ENCODE peak calls at places on chromosomes 5 and 9, in six cellular contexts. One of them, this sample, is unnamed.

GRCh38 chr9:102587231-102587630 is 407.9 kb upstream of the CYLC2 start:
- DNase-seq in HL-60: no peak
- DNase-seq in body of pancreas: no peak
- DNase-seq in CD8-positive, alpha-beta T cell: no peak
- DNase-seq in AG04450: no peak
- DNase-seq in breast epithelium: no peak
- DNase-seq in this sample: no peak

GRCh38 chr5:29905626-29906353 is 1287.7 kb upstream of the CDH6 start:
- DNase-seq in body of pancreas: no peak
- DNase-seq in CD8-positive, alpha-beta T cell: no peak
- DNase-seq in breast epithelium: no peak
- DNase-seq in AG04450: no peak
- DNase-seq in HL-60: no peak
- DNase-seq in this sample: no peak

GRCh38 chr9:87873607-87874319 is 8.9 kb upstream of the SPATA31E1 start:
- DNase-seq in body of pancreas: no peak
- DNase-seq in AG04450: no peak
- DNase-seq in CD8-positive, alpha-beta T cell: no peak
- DNase-seq in HL-60: no peak
- DNase-seq in breast epithelium: no peak
- DNase-seq in this sample: no peak

GRCh38 chr9:92679413-92680165 is 9.7 kb upstream of the IPPK start:
- DNase-seq in body of pancreas: no peak
- DNase-seq in CD8-positive, alpha-beta T cell: no peak
- DNase-seq in AG04450: no peak
- DNase-seq in HL-60: no peak
- DNase-seq in breast epithelium: no peak
- DNase-seq in this sample: no peak

GRCh38 chr5:95804765-95805539 is 17.6 kb downstream of the GLRX start:
- DNase-seq in HL-60: no peak
- DNase-seq in body of pancreas: no peak
- DNase-seq in breast epithelium: no peak
- DNase-seq in AG04450: no peak
- DNase-seq in CD8-positive, alpha-beta T cell: no peak
- DNase-seq in this sample: no peak

GRCh38 chr9:128421474-128422010 is 885 bp downstream of the CERCAM start:
- DNase-seq in AG04450: no peak
- DNase-seq in body of pancreas: no peak
- DNase-seq in breast epithelium: no peak
- DNase-seq in HL-60: no peak
- DNase-seq in CD8-positive, alpha-beta T cell: no peak
- DNase-seq in this sample: no peak

GRCh38 chr9:16710888-16711287 is 159.6 kb downstream of the BNC2 start:
- DNase-seq in CD8-positive, alpha-beta T cell: no peak
- DNase-seq in HL-60: no peak
- DNase-seq in AG04450: no peak
- DNase-seq in breast epithelium: no peak
- DNase-seq in body of pancreas: no peak
- DNase-seq in this sample: no peak

GRCh38 chr9:134641989-134642384 is 384 bp downstream of the COL5A1 start:
- DNase-seq in AG04450: no peak
- DNase-seq in CD8-positive, alpha-beta T cell: no peak
- DNase-seq in breast epithelium: no peak
- DNase-seq in body of pancreas: no peak
- DNase-seq in HL-60: no peak
- DNase-seq in this sample: no peak

GRCh38 chr5:163533229-163533628 is 27.8 kb downstream of the MAT2B start:
- DNase-seq in AG04450: no peak
- DNase-seq in breast epithelium: no peak
- DNase-seq in body of pancreas: no peak
- DNase-seq in HL-60: no peak
- DNase-seq in CD8-positive, alpha-beta T cell: no peak
- DNase-seq in this sample: no peak

DNA sequence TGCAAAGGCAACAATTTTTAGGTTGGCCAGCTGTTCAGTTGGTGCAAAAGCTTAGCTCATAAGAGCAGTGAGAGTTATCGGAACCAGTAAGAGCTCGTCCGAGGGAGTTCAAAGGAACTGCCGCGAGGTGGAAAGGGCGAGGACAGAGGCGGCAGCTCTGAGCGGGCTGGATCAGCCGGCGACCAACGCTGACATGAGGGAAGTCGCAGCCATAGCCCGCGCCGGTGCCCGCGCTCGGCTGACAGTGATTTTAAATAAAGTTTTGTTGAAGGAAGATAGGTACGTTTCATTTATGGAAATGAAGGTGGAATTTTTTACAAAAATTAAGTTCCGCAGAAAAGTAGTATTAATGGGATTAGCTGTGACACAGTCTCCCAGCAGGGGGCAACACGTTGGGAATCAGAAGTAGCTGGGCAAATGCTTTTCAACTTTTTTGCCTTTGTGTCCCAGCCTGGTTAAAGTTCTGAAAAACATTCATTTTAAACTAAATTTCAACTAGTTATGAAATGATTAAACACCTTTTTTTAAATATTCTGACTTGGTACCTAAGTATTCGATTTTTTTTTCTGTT is 43.2 kb downstream of the FBXO4 start:
- DNase-seq in breast epithelium: no peak
- DNase-seq in HL-60: no peak
- DNase-seq in AG04450: no peak
- DNase-seq in body of pancreas: no peak
- DNase-seq in CD8-positive, alpha-beta T cell: no peak
- DNase-seq in this sample: no peak
- TF ChIP-seq CTCF in breast epithelium: no peak
- TF ChIP-seq CTCF in HL-60: no peak
- TF ChIP-seq CTCF in AG04450: peak; percentile 24
- TF ChIP-seq CTCF in body of pancreas: no peak
- TF ChIP-seq CTCF in CD8-positive, alpha-beta T cell: no peak
- TF ChIP-seq CTCF in this sample: no peak

GRCh38 chr5:1008451-1009358 is at the start of gene NKD2:
- DNase-seq in HL-60: no peak
- DNase-seq in breast epithelium: peak; percentile 20
- DNase-seq in AG04450: no peak
- DNase-seq in CD8-positive, alpha-beta T cell: peak; percentile 55
- DNase-seq in body of pancreas: no peak
- DNase-seq in this sample: no peak

GRCh38 chr5:1009359-1010180 is 968 bp downstream of the NKD2 start:
- DNase-seq in breast epithelium: peak; percentile 14
- DNase-seq in HL-60: no peak
- DNase-seq in CD8-positive, alpha-beta T cell: no peak
- DNase-seq in body of pancreas: no peak
- DNase-seq in AG04450: no peak
- DNase-seq in this sample: peak; percentile 30

GRCh38 chr5:1011226-1011631 is 2.6 kb downstream of the NKD2 start:
- DNase-seq in HL-60: no peak
- DNase-seq in breast epithelium: no peak
- DNase-seq in AG04450: no peak
- DNase-seq in body of pancreas: peak; percentile 74
- DNase-seq in CD8-positive, alpha-beta T cell: peak; percentile 58
- DNase-seq in this sample: no peak

GRCh38 chr5:1010641-1011046 is 2.0 kb downstream of the NKD2 start:
- DNase-seq in HL-60: no peak
- DNase-seq in body of pancreas: no peak
- DNase-seq in AG04450: no peak
- DNase-seq in breast epithelium: no peak
- DNase-seq in CD8-positive, alpha-beta T cell: no peak
- DNase-seq in this sample: no peak

GRCh38 chr5:1010181-1010510 is 1.5 kb downstream of the NKD2 start:
- DNase-seq in HL-60: no peak
- DNase-seq in AG04450: no peak
- DNase-seq in breast epithelium: no peak
- DNase-seq in body of pancreas: no peak
- DNase-seq in CD8-positive, alpha-beta T cell: no peak
- DNase-seq in this sample: no peak
- H3K27me3 ChIP-seq in HL-60: peaks cover 42% of the 10 kb centered on the region
- H3K27me3 ChIP-seq in AG04450: peaks cover 41% of the 10 kb centered on the region
- H3K27me3 ChIP-seq in breast epithelium: no peaks in the 10 kb centered on the region
- H3K27me3 ChIP-seq in body of pancreas: no peaks in the 10 kb centered on the region
- H3K27me3 ChIP-seq in CD8-positive, alpha-beta T cell: peaks cover 17% of the 10 kb centered on the region
- H3K27me3 ChIP-seq in this sample: peaks cover 66% of the 10 kb centered on the region

GRCh38 chr5:51958473-51958872 is 575.2 kb downstream of the ISL1 start:
- DNase-seq in breast epithelium: no peak
- DNase-seq in AG04450: no peak
- DNase-seq in body of pancreas: no peak
- DNase-seq in HL-60: no peak
- DNase-seq in CD8-positive, alpha-beta T cell: no peak
- DNase-seq in this sample: no peak

GRCh38 chr5:51961154-51961562 is 577.9 kb downstream of the ISL1 start:
- DNase-seq in body of pancreas: peak; percentile 2
- DNase-seq in CD8-positive, alpha-beta T cell: no peak
- DNase-seq in HL-60: no peak
- DNase-seq in AG04450: no peak
- DNase-seq in breast epithelium: no peak
- DNase-seq in this sample: no peak

GRCh38 chr5:51960617-51961115 is 577.4 kb downstream of the ISL1 start:
- DNase-seq in body of pancreas: no peak
- DNase-seq in HL-60: no peak
- DNase-seq in breast epithelium: no peak
- DNase-seq in CD8-positive, alpha-beta T cell: no peak
- DNase-seq in AG04450: no peak
- DNase-seq in this sample: no peak
- TF ChIP-seq CTCF in body of pancreas: no peak
- TF ChIP-seq CTCF in HL-60: no peak
- TF ChIP-seq CTCF in breast epithelium: no peak
- TF ChIP-seq CTCF in CD8-positive, alpha-beta T cell: no peak
- TF ChIP-seq CTCF in AG04450: no peak
- TF ChIP-seq CTCF in this sample: no peak

DNA sequence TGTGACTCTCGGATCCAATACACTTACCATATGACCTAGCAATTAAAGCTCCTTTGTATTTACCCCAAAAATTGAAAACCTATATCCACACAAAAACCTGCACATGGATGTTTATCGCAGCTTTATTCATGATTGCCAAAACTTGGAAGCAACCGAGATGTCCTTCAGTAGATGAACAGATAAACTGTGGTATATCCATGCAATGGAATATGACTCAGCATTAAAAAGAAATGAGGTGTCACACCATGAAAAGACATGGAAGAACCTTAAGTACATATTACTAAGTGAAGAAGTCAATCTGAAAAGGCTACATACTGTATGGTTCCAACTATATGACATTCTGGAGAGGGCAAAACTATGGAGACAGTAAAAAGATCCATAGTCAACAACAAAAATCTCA is 82.0 kb upstream of the PHF24 start:
- DNase-seq in CD8-positive, alpha-beta T cell: no peak
- DNase-seq in AG04450: no peak
- DNase-seq in breast epithelium: no peak
- DNase-seq in body of pancreas: no peak
- DNase-seq in HL-60: no peak
- DNase-seq in this sample: no peak
- H3K27me3 ChIP-seq in CD8-positive, alpha-beta T cell: no peaks in the 10 kb centered on the region
- H3K27me3 ChIP-seq in AG04450: no peaks in the 10 kb centered on the region
- H3K27me3 ChIP-seq in breast epithelium: no peaks in the 10 kb centered on the region
- H3K27me3 ChIP-seq in body of pancreas: no peaks in the 10 kb centered on the region
- H3K27me3 ChIP-seq in HL-60: no peaks in the 10 kb centered on the region
- H3K27me3 ChIP-seq in this sample: peaks cover 3% of the 10 kb centered on the region

DNA sequence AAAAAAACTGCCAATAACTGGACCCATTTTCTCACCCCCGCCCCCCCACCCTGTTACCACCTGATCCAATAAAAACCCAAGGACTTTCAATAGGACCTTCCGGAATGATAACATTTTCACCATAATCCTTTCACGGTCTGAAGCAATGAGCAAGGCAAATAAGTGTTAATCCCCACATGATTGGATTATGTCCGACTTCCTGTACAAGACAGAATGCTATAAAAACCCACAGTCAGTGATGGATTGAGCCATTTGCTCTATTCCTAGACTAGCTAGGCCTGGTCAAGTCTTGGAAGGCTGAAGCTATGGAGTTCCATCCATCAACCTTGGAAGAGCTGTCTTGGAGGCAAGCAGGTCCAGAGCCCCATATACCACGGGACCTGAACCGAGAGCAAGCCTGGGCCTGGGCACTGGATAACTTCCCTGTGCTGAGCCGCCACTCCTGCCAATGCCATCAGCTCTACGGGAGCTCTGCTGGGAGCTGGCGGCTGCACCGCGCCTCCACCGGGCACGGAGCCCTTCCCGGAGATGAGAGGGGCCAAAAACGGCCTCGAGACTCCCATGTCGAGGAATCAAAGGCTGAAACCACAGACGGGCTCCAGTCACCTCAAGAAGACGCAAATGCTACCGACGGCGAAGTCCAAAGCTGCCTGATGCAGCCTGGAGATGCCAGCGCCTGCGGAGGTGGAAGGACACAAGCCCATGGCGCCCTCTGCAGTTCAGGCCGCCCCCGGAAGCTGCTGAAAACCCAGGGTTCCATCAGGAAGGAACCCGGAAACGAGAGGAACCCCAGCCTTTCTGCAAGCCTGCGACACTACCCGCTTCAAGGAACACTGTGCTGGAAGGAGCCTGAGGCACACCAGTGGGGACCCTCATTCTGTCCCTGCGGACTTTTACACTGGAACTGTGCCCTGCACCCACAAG is 69.2 kb downstream of the ANXA2R start:
- DNase-seq in AG04450: no peak
- DNase-seq in breast epithelium: no peak
- DNase-seq in HL-60: no peak
- DNase-seq in body of pancreas: no peak
- DNase-seq in CD8-positive, alpha-beta T cell: no peak
- DNase-seq in this sample: no peak
- TF ChIP-seq CTCF in AG04450: peak; percentile 11
- TF ChIP-seq CTCF in breast epithelium: no peak
- TF ChIP-seq CTCF in HL-60: no peak
- TF ChIP-seq CTCF in body of pancreas: no peak
- TF ChIP-seq CTCF in CD8-positive, alpha-beta T cell: no peak
- TF ChIP-seq CTCF in this sample: peak; percentile 27

DNA sequence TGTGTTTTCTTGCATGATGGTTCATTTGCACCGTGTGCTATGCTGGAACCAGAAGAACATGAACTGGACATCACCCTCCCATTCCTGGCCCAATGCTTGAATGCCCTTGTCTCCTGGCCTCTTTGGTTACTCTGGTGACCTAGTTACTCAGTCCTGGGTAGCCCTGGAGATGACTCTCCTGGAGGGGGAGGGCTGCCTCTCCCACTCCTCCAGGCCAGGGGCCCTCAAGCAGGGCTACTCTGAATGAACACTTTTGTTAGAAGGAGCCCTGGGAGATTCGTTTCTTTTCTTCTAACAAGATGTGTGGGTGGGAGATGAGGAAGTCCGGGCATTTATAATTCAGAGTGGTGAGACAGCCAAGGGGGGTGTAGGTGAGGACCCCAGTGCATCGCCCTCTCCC is 12.0 kb upstream of the NKX2-5 start:
- DNase-seq in AG04450: no peak
- DNase-seq in HL-60: no peak
- DNase-seq in CD8-positive, alpha-beta T cell: no peak
- DNase-seq in body of pancreas: no peak
- DNase-seq in breast epithelium: no peak
- DNase-seq in this sample: no peak
- H3K27me3 ChIP-seq in AG04450: peaks cover 97% of the 10 kb centered on the region
- H3K27me3 ChIP-seq in HL-60: peaks cover 55% of the 10 kb centered on the region
- H3K27me3 ChIP-seq in CD8-positive, alpha-beta T cell: peaks cover 16% of the 10 kb centered on the region
- H3K27me3 ChIP-seq in body of pancreas: no peaks in the 10 kb centered on the region
- H3K27me3 ChIP-seq in breast epithelium: peaks cover 9% of the 10 kb centered on the region
- H3K27me3 ChIP-seq in this sample: peaks cover 85% of the 10 kb centered on the region

DNA sequence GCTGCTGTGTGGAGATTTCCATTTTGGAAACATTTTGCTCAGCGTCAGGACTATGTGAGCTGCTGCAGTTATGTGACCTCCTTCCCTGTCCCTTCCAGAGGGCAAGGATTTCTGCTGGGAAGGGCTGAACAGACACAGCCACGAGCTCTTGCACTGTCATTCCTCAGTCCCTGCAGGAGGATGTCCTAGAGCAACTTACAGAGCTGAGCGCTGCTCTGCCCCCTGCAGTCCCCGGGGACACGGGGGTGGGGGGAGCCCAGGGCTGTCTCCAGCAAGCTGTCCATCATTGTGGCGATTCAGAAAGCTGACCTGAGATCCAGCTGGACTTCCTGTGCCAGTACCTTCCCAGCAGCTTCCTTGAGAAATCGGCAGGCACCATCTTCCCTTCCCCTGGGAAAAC is 28.0 kb upstream of the MAP1B start:
- DNase-seq in AG04450: no peak
- DNase-seq in CD8-positive, alpha-beta T cell: no peak
- DNase-seq in breast epithelium: no peak
- DNase-seq in HL-60: no peak
- DNase-seq in body of pancreas: peak; percentile 3
- DNase-seq in this sample: no peak
- TF ChIP-seq CTCF in AG04450: peak; percentile 10
- TF ChIP-seq CTCF in CD8-positive, alpha-beta T cell: no peak
- TF ChIP-seq CTCF in breast epithelium: no peak
- TF ChIP-seq CTCF in HL-60: no peak
- TF ChIP-seq CTCF in body of pancreas: no peak
- TF ChIP-seq CTCF in this sample: no peak

This sample was measured in CD4-positive, alpha-beta T cell.